ENCODE peak calls at places on chromosomes 2 and 18, in five cellular contexts. Z, K, S, H and P are unnamed samples.

GRCh38 chr2:11155326-11156059 is at the start of gene SLC66A3:
- DNase-seq in H (peak; percentile 97), K (peak; percentile 84), S (no peak), Z (no peak), P (no peak)

GRCh38 chr2:240436626-240437180 is 1.2 kb downstream of the GPC1 start:
- DNase-seq in S (peak; percentile 37), Z (no peak), H (peak; percentile 74), K (no peak), P (peak; percentile 25)

GRCh38 chr18:14941792-14942191 is 193.8 kb downstream of the ANKRD30B start:
- DNase-seq in K (no peak), Z (no peak), H (no peak), S (no peak), P (no peak)

GRCh38 chr18:79533591-79533990 is 137.9 kb downstream of the NFATC1 start:
- DNase-seq in S (no peak), Z (no peak), K (no peak), H (no peak), P (no peak)

GRCh38 chr2:236663671-236664101 is 94.1 kb downstream of the ACKR3 start:
- DNase-seq in Z (no peak), K (no peak), S (peak; percentile 64), H (no peak), P (no peak)

GRCh38 chr18:58004317-58004716 is 39.7 kb upstream of the NEDD4L start:
- DNase-seq in S (no peak), K (no peak), H (no peak), Z (no peak), P (no peak)

GRCh38 chr2:32008811-32009478 is 1.9 kb downstream of the MEMO1 start:
- DNase-seq in K (no peak), Z (no peak), H (peak; percentile 75), S (no peak), P (peak; percentile 55)

GRCh38 chr2:127106457-127106997 is 427 bp downstream of the BIN1 start:
- DNase-seq in H (peak; percentile 84), Z (no peak), S (peak; percentile 31), K (no peak), P (peak; percentile 35)

GRCh38 chr2:133966720-133967304 is 287.1 kb upstream of the MGAT5 start:
- DNase-seq in H (no peak), K (no peak), S (no peak), Z (no peak), P (no peak)

GRCh38 chr2:86788881-86789686 is 1.6 kb downstream of the CD8A start:
- DNase-seq in S (peak; percentile 29), Z (no peak), H (peak; percentile 83), K (no peak), P (no peak)

GRCh38 chr18:70249118-70249517 is 39.7 kb upstream of the SOCS6 start:
- DNase-seq in K (no peak), H (no peak), S (no peak), Z (no peak), P (no peak)

GRCh38 chr2:1649103-1649870 is 95.0 kb downstream of the PXDN start:
- DNase-seq in H (peak; percentile 66), S (no peak), K (peak; percentile 40), Z (no peak), P (no peak)

GRCh38 chr2:135227386-135227785 is 175.3 kb downstream of the RAB3GAP1 start:
- DNase-seq in Z (no peak), S (no peak), K (no peak), H (no peak), P (no peak)

GRCh38 chr2:17879137-17879912 is 858 bp downstream of the KCNS3 start:
- DNase-seq in Z (no peak), K (no peak), H (no peak), S (peak; percentile 72), P (peak; percentile 88)

GRCh38 chr2:101330253-101330921 is 21.9 kb upstream of the RNF149 start:
- DNase-seq in S (peak; percentile 61), K (no peak), H (peak; percentile 86), Z (no peak), P (peak; percentile 41)

GRCh38 chr2:232568161-232568560 is 17.7 kb downstream of the EIF4E2 start:
- DNase-seq in S (no peak), Z (no peak), H (no peak), K (no peak), P (no peak)

GRCh38 chr2:44768438-44769236 is 172.9 kb upstream of the SIX3 start:
- DNase-seq in Z (no peak), H (peak; percentile 68), S (no peak), K (no peak), P (no peak)

GRCh38 chr2:194203898-194204297 is 1453.1 kb upstream of the SLC39A10 start:
- DNase-seq in H (no peak), S (no peak), Z (no peak), K (no peak), P (no peak)

GRCh38 chr2:237491515-237492118 is 4.6 kb downstream of the MLPH start:
- DNase-seq in H (peak; percentile 29), S (no peak), Z (no peak), K (no peak), P (no peak)

GRCh38 chr2:69700381-69700780 is 41.6 kb upstream of the ANXA4 start:
- DNase-seq in S (no peak), Z (no peak), K (no peak), H (no peak), P (no peak)

GRCh38 chr2:43424262-43425207 is 171.3 kb downstream of the THADA start:
- DNase-seq in K (no peak), S (no peak), H (no peak), Z (no peak), P (no peak)

GRCh38 chr18:42545825-42546224 is 569.7 kb downstream of the RIT2 start:
- DNase-seq in H (no peak), K (no peak), S (no peak), Z (no peak), P (no peak)

GRCh38 chr2:109659356-109660045 is 45.3 kb downstream of the SOWAHC start:
- DNase-seq in K (no peak), S (no peak), H (no peak), Z (no peak), P (no peak)

GRCh38 chr2:156350374-156351142 is 18.0 kb upstream of the NR4A2 start:
- DNase-seq in K (no peak), S (no peak), Z (no peak), H (no peak), P (no peak)

GRCh38 chr2:20992201-20992711 is 51.6 kb downstream of the APOB start:
- DNase-seq in Z (no peak), H (no peak), S (no peak), K (no peak), P (no peak)

GRCh38 chr2:165863816-165864221 is 69.8 kb upstream of the GALNT3 start:
- DNase-seq in S (no peak), H (no peak), Z (no peak), K (peak; percentile 68), P (no peak)

GRCh38 chr2:218006741-218007140 is 3.9 kb upstream of the TNS1 start:
- DNase-seq in K (peak; percentile 82), H (no peak), S (no peak), Z (no peak), P (no peak)

GRCh38 chr2:44943693-44944101 is 2.2 kb downstream of the SIX3 start:
- DNase-seq in Z (no peak), K (no peak), H (peak; percentile 46), S (no peak), P (peak; percentile 49)

GRCh38 chr2:9211496-9211895 is 4.9 kb downstream of the ASAP2 start:
- DNase-seq in S (no peak), K (no peak), Z (no peak), H (peak; percentile 21), P (no peak)

GRCh38 chr2:237815637-237816036 is 17.1 kb downstream of the RBM44 start:
- DNase-seq in S (no peak), Z (no peak), K (no peak), H (no peak), P (no peak)

GRCh38 chr18:11553098-11553940 is 56.1 kb upstream of the SLC35G4 start:
- DNase-seq in Z (no peak), H (no peak), K (no peak), S (no peak), P (peak; percentile 45)

GRCh38 chr2:201116959-201117734 is 1.2 kb downstream of the CFLAR start:
- DNase-seq in K (peak; percentile 83), Z (peak; percentile 24), S (peak; percentile 73), H (no peak), P (peak; percentile 73)

GRCh38 chr2:107361951-107362350 is 464.7 kb upstream of the RGPD4 start:
- DNase-seq in S (no peak), H (no peak), Z (no peak), K (no peak), P (no peak)

GRCh38 chr2:120974950-120975349 is 239.3 kb downstream of the GLI2 start:
- DNase-seq in H (no peak), S (peak; percentile 13), K (no peak), Z (no peak), P (no peak)

GRCh38 chr2:47503481-47504070 is 100.6 kb downstream of the MSH2 start:
- DNase-seq in K (no peak), H (no peak), Z (no peak), S (no peak), P (no peak)

GRCh38 chr2:47499093-47499492 is 96.1 kb downstream of the MSH2 start:
- DNase-seq in S (no peak), K (no peak), Z (no peak), H (no peak), P (no peak)

GRCh38 chr2:47497843-47498460 is 95.0 kb downstream of the MSH2 start:
- DNase-seq in K (no peak), Z (no peak), S (no peak), H (no peak), P (no peak)

GRCh38 chr2:47501374-47502200 is 98.6 kb downstream of the MSH2 start:
- DNase-seq in K (no peak), Z (no peak), S (no peak), H (no peak), P (no peak)

GRCh38 chr2:47499621-47500309 is 96.8 kb downstream of the MSH2 start:
- DNase-seq in Z (no peak), S (no peak), H (no peak), K (no peak), P (no peak)
- H3K9me3 ChIP-seq in Z (no peaks in the 10 kb centered on the region), S (no peaks in the 10 kb centered on the region), H (peaks cover 17% of the 10 kb centered on the region), K (no peaks in the 10 kb centered on the region), P (peaks cover 6% of the 10 kb centered on the region)

DNA sequence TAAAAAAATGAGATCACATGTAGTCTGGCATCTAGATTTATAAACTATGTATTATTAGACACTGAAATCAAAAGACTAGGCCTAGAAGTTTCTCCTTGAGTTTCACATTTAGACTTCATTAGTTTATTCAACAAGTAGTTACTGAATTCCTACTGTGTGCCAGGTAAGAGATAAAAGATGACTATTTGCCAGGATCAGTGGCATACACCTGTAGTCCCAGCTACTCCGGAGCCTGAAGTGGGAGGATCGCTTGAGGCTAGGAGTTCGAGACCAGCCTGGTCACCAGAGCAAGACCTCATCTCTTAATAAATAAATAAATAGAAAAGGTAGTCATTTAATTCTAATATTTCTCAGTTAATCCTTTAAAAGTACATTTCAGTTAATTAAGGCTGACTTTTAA is 2.1 kb downstream of the FAM98A start:
- DNase-seq in H (no peak), Z (no peak), K (no peak), S (no peak), P (no peak)
- H3K4me3 ChIP-seq in H (no peak overlapping the region), Z (no peak overlapping the region), K (no peak overlapping the region), S (no peak overlapping the region), P (peak overlapping the region; percentile 92)

GRCh38 chr2:229085439-229085838 is 185.6 kb downstream of the PID1 start:
- DNase-seq in H (no peak), K (no peak), S (no peak), Z (no peak), P (no peak)
- H3K9me3 ChIP-seq in H (no peaks in the 10 kb centered on the region), K (no peaks in the 10 kb centered on the region), S (no peaks in the 10 kb centered on the region), Z (no peaks in the 10 kb centered on the region), P (no peaks in the 10 kb centered on the region)

DNA sequence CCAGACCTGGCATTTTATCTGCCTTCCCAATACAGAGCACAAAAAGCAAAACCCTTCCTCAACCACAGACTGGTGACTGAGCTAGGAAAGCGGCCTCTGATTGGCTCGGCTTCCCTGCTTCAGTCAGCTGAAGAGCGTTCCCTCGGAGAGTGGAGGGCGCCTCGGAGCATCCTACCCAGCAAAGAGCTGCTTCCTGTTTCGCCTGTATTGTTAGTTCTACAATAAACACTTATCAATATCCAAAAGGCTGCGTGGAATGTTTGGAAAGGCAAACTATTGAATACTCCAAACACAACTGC is 125.0 kb downstream of the CACNB4 start:
- DNase-seq in S (no peak), H (no peak), Z (no peak), K (peak; percentile 65), P (peak; percentile 68)
- H3K4me3 ChIP-seq in S (no peak overlapping the region), H (no peak overlapping the region), Z (no peak overlapping the region), K (no peak overlapping the region), P (no peak overlapping the region)